ENCODE peak calls at places on chromosomes 5 and 9, in five cellular contexts. G is IMR-90, P is HCT116, U is mucosa of descending colon, K is pancreas. T is an unnamed sample. For H3K36me3, the result is how much of the 10 kb centered on the place peaks cover.

GRCh38 chr5:139684881-139685749 is 37.0 kb downstream of the CXXC5 start:
- ATAC-seq in G (no peak), U (no peak), P (peak), K (peak), T (peak)

GRCh38 chr9:124302921-124303320 is 45.2 kb downstream of the NEK6 start:
- ATAC-seq in P (no peak), U (no peak), K (no peak), G (no peak), T (no peak)

GRCh38 chr5:150763023-150763793 is 4.4 kb upstream of the DCTN4 start:
- ATAC-seq in G (no peak), U (no peak), K (no peak), P (no peak), T (peak)

GRCh38 chr9:131411719-131412681 is 18.1 kb downstream of the PRRC2B start:
- ATAC-seq in G (no peak), U (peak), P (no peak), K (no peak), T (no peak)

GRCh38 chr5:80254767-80255424 is 952 bp downstream of the SERINC5 start:
- ATAC-seq in G (peak), K (peak), U (peak), P (peak), T (peak)

GRCh38 chr5:149024477-149024876 is 38.4 kb downstream of the SH3TC2 start:
- ATAC-seq in P (no peak), U (no peak), K (no peak), G (peak), T (no peak)

GRCh38 chr5:110053824-110054223 is 364.1 kb downstream of the MAN2A1 start:
- ATAC-seq in K (no peak), P (no peak), U (no peak), G (no peak), T (no peak)

GRCh38 chr5:74406844-74407243 is 233.7 kb downstream of the ENC1 start:
- ATAC-seq in K (no peak), U (no peak), G (no peak), P (no peak), T (no peak)

GRCh38 chr9:120464857-120465421 is 115.0 kb downstream of the CDK5RAP2 start:
- ATAC-seq in U (no peak), P (no peak), G (no peak), K (no peak), T (no peak)

GRCh38 chr9:137631608-137632431 is 13.0 kb downstream of the EHMT1 start:
- ATAC-seq in U (no peak), G (no peak), K (no peak), P (no peak), T (no peak)

GRCh38 chr9:86337469-86338107 is 16.6 kb downstream of the TUT7 start:
- ATAC-seq in U (peak), G (no peak), P (no peak), K (no peak), T (no peak)

GRCh38 chr9:35385042-35385441 is 104.9 kb upstream of the RUSC2 start:
- ATAC-seq in G (peak), P (no peak), U (no peak), K (no peak), T (no peak)

GRCh38 chr5:116765441-116765840 is 190.8 kb upstream of the SEMA6A start:
- ATAC-seq in G (no peak), K (peak), P (no peak), U (no peak), T (no peak)

GRCh38 chr9:134185536-134186011 is 21.2 kb upstream of the RNU6ATAC start:
- ATAC-seq in U (no peak), K (no peak), P (no peak), G (no peak), T (no peak)

GRCh38 chr9:98226516-98226915 is 28.9 kb downstream of the TBC1D2 start:
- ATAC-seq in U (peak), P (no peak), K (no peak), G (peak), T (no peak)

GRCh38 chr9:98226968-98227367 is 28.5 kb downstream of the TBC1D2 start:
- ATAC-seq in G (no peak), U (peak), P (no peak), K (no peak), T (no peak)

GRCh38 chr9:98228392-98229089 is 26.9 kb downstream of the TBC1D2 start:
- ATAC-seq in P (no peak), K (no peak), U (no peak), G (no peak), T (no peak)

GRCh38 chr9:98229090-98229395 is 26.4 kb downstream of the TBC1D2 start:
- ATAC-seq in U (no peak), K (no peak), P (no peak), G (no peak), T (no peak)

GRCh38 chr9:98227883-98228282 is 27.6 kb downstream of the TBC1D2 start:
- ATAC-seq in U (no peak), P (no peak), K (no peak), G (no peak), T (no peak)
- H3K36me3 ChIP-seq in U (under half), P (under half), K (under half), G (under half), T (under half)

DNA sequence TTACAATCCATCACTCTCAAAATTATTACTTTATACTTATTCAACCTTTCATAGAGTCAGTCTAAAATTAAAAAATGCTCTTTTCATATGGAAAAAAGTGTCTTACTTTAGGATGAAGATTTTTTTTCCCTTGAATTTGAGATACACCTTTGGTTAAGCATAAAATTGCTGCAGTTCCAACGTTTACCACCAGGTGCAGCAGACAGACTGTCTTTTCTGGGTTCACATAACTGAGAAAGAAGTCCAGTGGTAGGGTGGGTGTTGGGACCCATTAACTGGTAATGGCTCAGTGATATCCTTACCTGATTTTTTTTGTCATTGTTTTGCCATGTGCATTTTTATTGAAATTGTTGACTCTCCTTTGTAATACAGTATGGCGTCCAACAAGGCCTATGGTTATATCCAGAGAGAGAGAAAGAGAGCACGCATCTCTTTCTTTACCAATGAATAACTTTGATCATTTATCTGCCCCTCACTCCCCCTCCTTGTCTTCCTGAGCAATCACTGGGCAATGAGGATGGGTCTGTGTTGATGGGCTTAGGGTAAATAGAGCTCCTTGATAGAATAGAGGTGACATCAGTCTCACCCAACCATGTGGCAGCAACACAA is 98.4 kb downstream of the FBXL7 start:
- ATAC-seq in U (no peak), G (no peak), P (no peak), K (no peak), T (no peak)
- TF ChIP-seq CTCF in U (peak), G (peak), P (peak), K (peak), T (peak)

DNA sequence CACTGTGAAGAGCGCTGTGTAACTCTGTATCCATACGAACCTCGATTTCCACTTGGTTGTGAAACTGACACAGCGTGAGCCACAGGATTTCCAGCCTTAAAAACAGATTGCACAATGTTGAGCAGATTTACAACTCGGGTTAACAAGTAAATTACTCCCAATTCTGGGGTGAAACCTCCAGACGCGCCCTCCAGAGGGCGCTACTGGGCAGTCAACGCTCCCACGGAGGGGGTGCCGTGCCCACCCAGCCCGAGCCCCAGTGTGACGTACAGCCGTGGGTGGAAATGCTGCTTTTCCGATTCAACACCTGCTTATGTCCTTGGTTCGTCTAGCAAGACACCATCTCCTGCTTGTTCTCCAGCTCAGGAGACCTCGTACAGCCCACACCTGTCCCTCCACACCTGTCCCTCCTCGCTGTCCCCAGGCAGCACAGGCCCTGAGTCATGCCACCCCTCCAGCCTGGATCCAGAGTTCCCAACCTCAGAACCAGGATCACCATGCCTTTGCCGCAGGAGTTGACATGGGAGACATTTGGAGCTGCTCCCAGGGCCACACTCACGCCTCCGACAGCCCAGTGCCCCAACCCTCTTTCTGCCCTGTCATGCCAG is 34.4 kb upstream of the SLC6A3 start:
- ATAC-seq in P (peak), U (peak), G (peak), K (peak), T (peak)
- H3K36me3 ChIP-seq in P (under half), U (under half), G (half or more), K (under half), T (under half)

GRCh38 chr5:144332265-144332664 is 161.6 kb downstream of the KCTD16 start:
- ATAC-seq in K (no peak), P (peak), U (no peak), G (peak), T (no peak)
- TF ChIP-seq CTCF in K (no peak), P (peak), U (no peak), G (peak), T (no peak)

DNA sequence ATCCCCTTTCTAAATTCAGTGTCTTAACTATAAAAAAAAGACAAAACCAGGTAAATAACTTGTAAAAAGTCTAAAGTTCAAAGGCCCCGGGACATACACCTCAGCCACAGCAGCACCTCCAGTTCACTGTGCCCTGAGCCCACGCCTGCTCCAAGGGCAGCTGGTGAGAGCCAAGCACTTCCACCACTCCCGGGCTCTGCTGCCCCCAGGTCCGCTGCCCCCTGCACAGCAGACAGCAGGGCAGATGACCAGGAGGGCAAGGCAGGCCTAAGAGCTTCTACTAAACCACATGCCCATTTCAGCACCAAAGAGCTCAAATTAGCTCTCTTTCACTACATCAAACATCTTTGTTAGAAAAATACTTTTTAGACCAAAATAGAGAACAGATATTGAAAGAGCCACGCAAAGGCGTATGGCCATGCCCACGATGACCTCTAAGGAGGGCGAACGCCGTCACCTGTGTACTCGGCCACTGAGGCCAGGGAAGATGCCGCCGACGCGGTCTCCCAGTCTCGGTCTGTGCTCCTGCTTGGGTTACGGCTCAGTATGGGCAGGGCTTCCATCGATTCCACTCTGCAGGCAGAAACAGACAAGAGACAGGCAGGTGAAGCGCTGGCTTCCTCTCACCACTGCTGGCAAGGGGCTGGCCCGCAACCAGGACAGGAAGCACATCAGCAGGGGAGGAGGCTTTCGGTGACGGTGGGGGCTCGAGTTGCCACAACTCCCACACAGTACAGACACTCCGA is 91.7 kb downstream of the CAMSAP1 start:
- ATAC-seq in P (no peak), U (no peak), K (no peak), G (no peak), T (no peak)
- H3K36me3 ChIP-seq in P (under half), U (under half), K (half or more), G (half or more), T (under half)